ENCODE peak calls at places on chromosomes 16 and 17, in six cellular contexts. G, R, W, H, D and P are unnamed samples.
A peak's percentile ranks its signal among the peaks of the same experiment; 100 is the strongest.

GRCh38 chr17:39634384-39634871 is 2.5 kb upstream of the STARD3 start:
- DNase-seq in G (no peak), R (no peak), W (peak; percentile 70), H (no peak), D (no peak), P (no peak)

GRCh38 chr17:40348562-40349476 is 15.7 kb downstream of the GJD3 start:
- DNase-seq in G (no peak), R (no peak), W (no peak), H (peak; percentile 87), D (no peak), P (no peak)

GRCh38 chr17:83194189-83194565 is 114.8 kb downstream of the METRNL start:
- DNase-seq in G (no peak), R (no peak), W (no peak), H (no peak), D (peak; percentile 39), P (peak; percentile 14)

GRCh38 chr17:28744802-28745051 is 916 bp downstream of the TRAF4 start:
- DNase-seq in G (no peak), R (no peak), W (peak; percentile 64), H (no peak), D (no peak), P (no peak)

GRCh38 chr17:61400058-61400785 is 579 bp downstream of the TBX2 start:
- DNase-seq in G (no peak), R (no peak), W (no peak), H (no peak), D (no peak), P (no peak)

GRCh38 chr17:14209215-14209614 is 27.4 kb downstream of the CDRT15 start:
- DNase-seq in G (no peak), R (no peak), W (peak; percentile 89), H (no peak), D (no peak), P (no peak)

GRCh38 chr16:83552193-83552592 is 255.6 kb upstream of the HSBP1 start:
- DNase-seq in G (no peak), R (no peak), W (no peak), H (no peak), D (no peak), P (no peak)

GRCh38 chr17:57868007-57868774 is 18.3 kb upstream of the MRPS23 start:
- DNase-seq in G (peak; percentile 88), R (peak; percentile 86), W (peak; percentile 26), H (peak; percentile 43), D (peak; percentile 82), P (peak; percentile 95)

GRCh38 chr17:44343510-44344209 is 1.4 kb upstream of the GRN start:
- DNase-seq in G (no peak), R (no peak), W (no peak), H (no peak), D (no peak), P (no peak)

GRCh38 chr16:85269165-85269564 is 156.9 kb upstream of the CIBAR2 start:
- DNase-seq in G (no peak), R (no peak), W (no peak), H (no peak), D (no peak), P (no peak)

GRCh38 chr16:54289242-54290051 is 2.9 kb upstream of the IRX3 start:
- DNase-seq in G (no peak), R (no peak), W (no peak), H (no peak), D (no peak), P (no peak)

GRCh38 chr16:54290203-54291106 is 3.9 kb upstream of the IRX3 start:
- DNase-seq in G (no peak), R (no peak), W (no peak), H (no peak), D (no peak), P (no peak)

GRCh38 chr16:54287018-54287757 is 601 bp upstream of the IRX3 start:
- DNase-seq in G (no peak), R (no peak), W (no peak), H (no peak), D (peak; percentile 39), P (peak; percentile 88)

GRCh38 chr16:54287758-54288591 is 1.4 kb upstream of the IRX3 start:
- DNase-seq in G (no peak), R (no peak), W (no peak), H (no peak), D (no peak), P (peak; percentile 87)

GRCh38 chr16:54288592-54289241 is 2.1 kb upstream of the IRX3 start:
- DNase-seq in G (no peak), R (no peak), W (no peak), H (no peak), D (no peak), P (no peak)
- TF ChIP-seq POLR2A in G (no peak), R (no peak), W (no peak), H (no peak), D (no peak), P (no peak)

DNA sequence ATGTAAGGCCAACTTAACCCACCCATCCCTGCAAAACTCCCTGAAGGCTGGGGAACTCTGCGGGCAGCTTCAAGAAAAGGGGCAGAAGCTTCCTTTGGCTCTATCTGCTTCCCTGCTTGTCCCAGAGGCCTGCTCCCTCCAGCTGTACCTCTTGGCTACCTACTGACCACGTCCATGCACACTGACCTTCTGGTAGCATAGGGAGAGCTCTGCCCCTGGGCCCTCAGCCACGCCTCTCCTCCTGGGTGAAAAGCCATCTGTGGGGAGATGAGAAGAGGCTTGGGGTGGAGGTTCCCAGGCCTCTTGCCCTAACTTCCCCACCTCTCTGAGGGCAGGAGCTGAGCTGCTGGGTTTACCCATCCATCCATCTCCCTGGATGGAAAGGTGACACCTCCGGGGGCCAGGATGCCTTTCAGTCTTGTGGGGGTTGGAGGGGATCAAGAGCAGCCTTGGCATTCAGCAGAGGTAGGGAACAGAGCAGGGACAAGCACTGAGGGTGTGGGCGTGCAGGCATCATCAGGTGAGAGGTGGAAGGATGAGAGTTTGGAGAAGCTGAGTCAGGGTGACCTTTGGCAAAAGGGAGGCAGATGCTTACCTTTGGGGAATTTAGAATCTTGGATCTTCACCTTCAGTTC is 23.4 kb upstream of the MFSD6L start:
- DNase-seq in G (no peak), R (no peak), W (no peak), H (no peak), D (peak; percentile 19), P (peak; percentile 54)
- TF ChIP-seq POLR2A in G (no peak), R (no peak), W (no peak), H (no peak), D (no peak), P (no peak)

GRCh38 chr17:64262125-64262421 is 987 bp downstream of the TEX2 start:
- DNase-seq in G (no peak), R (no peak), W (peak; percentile 83), H (no peak), D (no peak), P (no peak)

GRCh38 chr17:64256913-64257807 is 5.9 kb downstream of the TEX2 start:
- DNase-seq in G (no peak), R (no peak), W (no peak), H (no peak), D (no peak), P (no peak)

GRCh38 chr17:64261422-64262124 is 1.5 kb downstream of the TEX2 start:
- DNase-seq in G (no peak), R (no peak), W (peak; percentile 63), H (no peak), D (no peak), P (no peak)

GRCh38 chr17:64259922-64260321 is 3.1 kb downstream of the TEX2 start:
- DNase-seq in G (no peak), R (no peak), W (no peak), H (no peak), D (no peak), P (no peak)

DNA sequence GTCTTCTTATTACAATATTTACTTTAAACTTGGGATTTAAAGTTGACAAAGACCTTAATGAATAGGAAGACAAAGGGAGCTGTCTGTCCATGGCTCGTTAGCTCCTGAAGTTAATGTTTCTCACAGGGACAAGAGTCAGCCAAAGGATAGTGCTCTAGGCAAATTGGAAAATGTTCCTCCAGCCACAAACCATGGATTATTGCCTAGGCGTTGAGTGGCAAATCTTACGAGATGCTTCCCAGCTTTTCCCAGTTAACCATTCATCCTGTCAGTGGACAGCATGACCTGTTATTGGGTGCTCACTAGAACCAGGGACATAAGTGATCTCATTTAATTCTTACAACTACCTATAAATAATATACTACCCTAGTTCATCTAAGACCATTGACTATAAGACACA is 3.6 kb downstream of the TEX2 start:
- DNase-seq in G (no peak), R (no peak), W (no peak), H (no peak), D (no peak), P (no peak)
- TF ChIP-seq POLR2A in G (no peak), R (no peak), W (no peak), H (no peak), D (no peak), P (no peak)

DNA sequence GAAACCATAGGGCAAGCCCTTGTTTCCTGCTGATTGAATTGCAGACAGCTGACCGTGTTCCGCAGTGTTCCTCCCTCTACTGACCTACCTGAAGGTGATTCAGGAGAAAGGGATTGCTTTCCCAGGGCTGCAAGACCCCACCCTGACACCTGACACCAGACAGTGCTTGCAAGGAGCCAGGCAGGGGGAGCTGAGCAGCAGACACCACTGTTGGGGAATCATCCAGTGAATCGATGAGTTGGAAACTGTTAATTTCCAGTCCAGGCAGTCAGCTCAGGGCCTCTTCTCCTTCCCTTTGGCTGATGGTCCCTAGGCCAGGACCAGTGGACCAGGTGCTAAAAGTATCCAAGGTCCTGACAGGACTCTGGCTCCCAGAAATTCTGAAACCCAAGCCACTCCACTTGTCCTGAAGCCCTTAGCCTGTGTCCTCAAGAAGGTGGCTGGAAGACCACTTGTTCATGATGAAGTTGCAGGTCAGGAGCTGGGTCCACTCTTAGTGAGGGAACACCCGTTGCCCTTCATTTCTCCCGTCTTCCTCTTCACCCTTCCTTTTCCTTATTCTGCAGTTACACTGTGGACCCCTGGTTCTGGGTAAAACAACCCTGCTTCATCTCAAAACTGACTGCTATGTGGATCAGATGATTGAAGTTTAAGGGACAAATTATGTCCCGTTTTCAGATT is 9.5 kb upstream of the UNK start:
- DNase-seq in G (no peak), R (no peak), W (no peak), H (no peak), D (peak; percentile 45), P (peak; percentile 20)
- TF ChIP-seq POLR2A in G (no peak), R (peak; percentile 67), W (no peak), H (no peak), D (no peak), P (no peak)

GRCh38 chr17:8222630-8223355 is 12.4 kb upstream of the AURKB start:
- DNase-seq in G (peak; percentile 97), R (no peak), W (peak; percentile 95), H (peak; percentile 94), D (peak; percentile 97), P (peak; percentile 95)
- TF ChIP-seq POLR2A in G (peak; percentile 84), R (peak; percentile 85), W (peak; percentile 74), H (no peak), D (peak; percentile 55), P (no peak)